ENCODE peak calls at places on chromosomes 4 and X, in five cellular contexts. S, O, B, Y and R are unnamed samples.

GRCh38 chr4:89226665-89227572 is 80.7 kb downstream of the GPRIN3 start:
- DNase-seq in S (peak), Y (peak), O (peak), B (peak), R (peak)

GRCh38 chrX:140709421-140709846 is at the start of gene LINC00632:
- DNase-seq in B (no peak), Y (no peak), S (no peak), O (no peak), R (peak)

GRCh38 chr4:84661191-84661944 is 78.4 kb downstream of the CDS1 start:
- DNase-seq in O (no peak), Y (no peak), B (no peak), S (no peak), R (no peak)

GRCh38 chr4:101644516-101644915 is 146.0 kb upstream of the BANK1 start:
- DNase-seq in O (no peak), B (no peak), Y (no peak), S (no peak), R (no peak)

GRCh38 chrX:30649859-30650258 is 3.4 kb upstream of the GK start:
- DNase-seq in S (no peak), Y (no peak), O (no peak), B (peak), R (no peak)

GRCh38 chr4:185143596-185143969 is 517 bp downstream of the SLC25A4 start:
- DNase-seq in Y (peak), O (peak), B (peak), S (no peak), R (no peak)

GRCh38 chr4:115356176-115356575 is 242.8 kb upstream of the NDST4 start:
- DNase-seq in Y (no peak), B (no peak), S (no peak), O (no peak), R (no peak)

GRCh38 chr4:53189011-53189410 is 176.8 kb downstream of the SCFD2 start:
- DNase-seq in O (no peak), Y (peak), B (no peak), S (no peak), R (no peak)

GRCh38 chr4:153963216-153963615 is 174.3 kb upstream of the SFRP2 start:
- DNase-seq in B (no peak), S (no peak), O (no peak), Y (no peak), R (no peak)

GRCh38 chr4:72112514-72113156 is 80.8 kb downstream of the NPFFR2 start:
- DNase-seq in O (no peak), S (no peak), Y (peak), B (peak), R (peak)

GRCh38 chr4:5746829-5747745 is 36.1 kb downstream of the EVC start:
- DNase-seq in S (no peak), B (no peak), O (no peak), Y (peak), R (no peak)

GRCh38 chrX:109172091-109172602 is 309.7 kb downstream of the GUCY2F start:
- DNase-seq in O (no peak), S (no peak), Y (no peak), B (no peak), R (no peak)

GRCh38 chr4:110032603-110033002 is 119.9 kb downstream of the EGF start:
- DNase-seq in Y (no peak), S (no peak), B (no peak), O (no peak), R (no peak)

GRCh38 chr4:113471141-113471860 is 290.2 kb downstream of the CAMK2D start:
- DNase-seq in O (no peak), S (no peak), Y (peak), B (no peak), R (no peak)

GRCh38 chrX:139112432-139112831 is 400.9 kb upstream of the FGF13 start:
- DNase-seq in Y (peak), S (no peak), B (no peak), O (no peak), R (no peak)

GRCh38 chr4:14294611-14295010 is 667.1 kb upstream of the BOD1L1 start:
- DNase-seq in Y (peak), O (no peak), S (no peak), B (no peak), R (no peak)

GRCh38 chr4:8090312-8090711 is 68.3 kb downstream of the ABLIM2 start:
- DNase-seq in Y (peak), S (no peak), B (no peak), O (no peak), R (peak)

GRCh38 chr4:155232432-155232831 is 24.0 kb downstream of the NPY2R start:
- DNase-seq in O (no peak), B (no peak), S (no peak), Y (no peak), R (no peak)

GRCh38 chr4:76430519-76431388 is 4.3 kb upstream of the SHROOM3 start:
- DNase-seq in O (no peak), S (no peak), Y (peak), B (peak), R (peak)

GRCh38 chr4:566508-567295 is 9.4 kb downstream of the TMEM271 start:
- DNase-seq in B (peak), S (no peak), O (no peak), Y (no peak), R (no peak)

GRCh38 chrX:102154218-102154860 is 1.4 kb downstream of the BEX5 start:
- DNase-seq in S (no peak), O (no peak), Y (no peak), B (peak), R (peak)

GRCh38 chr4:7938513-7939376 is 916 bp downstream of the AFAP1 start:
- DNase-seq in O (peak), B (peak), S (no peak), Y (peak), R (peak)

GRCh38 chr4:157204634-157205244 is 15.8 kb upstream of the GRIA2 start:
- DNase-seq in B (peak), Y (peak), O (no peak), S (no peak), R (peak)

GRCh38 chr4:111959202-111959601 is 186.1 kb upstream of the FAM241A start:
- DNase-seq in O (no peak), Y (peak), S (no peak), B (peak), R (no peak)

GRCh38 chrX:48715876-48716502 is 19.5 kb downstream of the SUV39H1 start:
- DNase-seq in S (no peak), O (no peak), B (no peak), Y (no peak), R (no peak)

GRCh38 chr4:7898385-7898784 is 41.3 kb downstream of the AFAP1 start:
- DNase-seq in Y (peak), O (no peak), B (no peak), S (no peak), R (no peak)

GRCh38 chrX:103831803-103832544 is at the start of gene RAB9B:
- DNase-seq in O (peak), B (peak), Y (no peak), S (peak), R (peak)